ENCODE peak calls at places on chromosomes 12 and 14, in five cellular contexts. B is sigmoid colon, T is Panc1, A is K562, Z is H1. G is an unnamed sample.

GRCh38 chr12:71599213-71599612 is 64.4 kb downstream of the ZFC3H1 start:
- DNase-seq in B (no peak), T (no peak), A (no peak), Z (no peak), G (no peak)

GRCh38 chr14:96362071-96362964 is 823 bp downstream of the ATG2B start:
- DNase-seq in B (no peak), T (peak; percentile 56), A (peak; percentile 24), Z (no peak), G (peak; percentile 84)

GRCh38 chr12:78963439-78964222 is 99.1 kb downstream of the SYT1 start:
- DNase-seq in B (no peak), T (peak; percentile 15), A (no peak), Z (no peak), G (no peak)

GRCh38 chr14:73725116-73726024 is 11.2 kb upstream of the PNMA1 start:
- DNase-seq in B (peak; percentile 71), T (no peak), A (peak; percentile 85), Z (no peak), G (no peak)

GRCh38 chr12:1911598-1912575 is 6.6 kb downstream of the CACNA2D4 start:
- DNase-seq in B (no peak), T (no peak), A (peak; percentile 2), Z (peak; percentile 40), G (no peak)

GRCh38 chr14:54622189-54622958 is 55.4 kb downstream of the SAMD4A start:
- DNase-seq in B (no peak), T (no peak), A (peak; percentile 17), Z (no peak), G (no peak)

GRCh38 chr14:51157012-51157411 is 62.1 kb upstream of the TRIM9 start:
- DNase-seq in B (no peak), T (peak; percentile 1), A (no peak), Z (no peak), G (no peak)

GRCh38 chr14:64683264-64683663 is 21.0 kb upstream of the PLEKHG3 start:
- DNase-seq in B (peak; percentile 76), T (no peak), A (no peak), Z (no peak), G (no peak)

GRCh38 chr12:111298583-111299436 is 70.1 kb downstream of the PHETA1 start:
- DNase-seq in B (no peak), T (no peak), A (peak; percentile 65), Z (peak; percentile 87), G (peak; percentile 12)

GRCh38 chr12:108565976-108566375 is 3.6 kb downstream of the ISCU start:
- DNase-seq in B (peak; percentile 89), T (peak; percentile 66), A (no peak), Z (no peak), G (peak; percentile 54)

GRCh38 chr14:20623798-20624197 is 17.7 kb downstream of the OR6S1 start:
- DNase-seq in B (no peak), T (no peak), A (no peak), Z (no peak), G (no peak)

GRCh38 chr12:89669197-89669596 is 39.4 kb downstream of the ATP2B1 start:
- DNase-seq in B (no peak), T (no peak), A (no peak), Z (no peak), G (no peak)

DNA sequence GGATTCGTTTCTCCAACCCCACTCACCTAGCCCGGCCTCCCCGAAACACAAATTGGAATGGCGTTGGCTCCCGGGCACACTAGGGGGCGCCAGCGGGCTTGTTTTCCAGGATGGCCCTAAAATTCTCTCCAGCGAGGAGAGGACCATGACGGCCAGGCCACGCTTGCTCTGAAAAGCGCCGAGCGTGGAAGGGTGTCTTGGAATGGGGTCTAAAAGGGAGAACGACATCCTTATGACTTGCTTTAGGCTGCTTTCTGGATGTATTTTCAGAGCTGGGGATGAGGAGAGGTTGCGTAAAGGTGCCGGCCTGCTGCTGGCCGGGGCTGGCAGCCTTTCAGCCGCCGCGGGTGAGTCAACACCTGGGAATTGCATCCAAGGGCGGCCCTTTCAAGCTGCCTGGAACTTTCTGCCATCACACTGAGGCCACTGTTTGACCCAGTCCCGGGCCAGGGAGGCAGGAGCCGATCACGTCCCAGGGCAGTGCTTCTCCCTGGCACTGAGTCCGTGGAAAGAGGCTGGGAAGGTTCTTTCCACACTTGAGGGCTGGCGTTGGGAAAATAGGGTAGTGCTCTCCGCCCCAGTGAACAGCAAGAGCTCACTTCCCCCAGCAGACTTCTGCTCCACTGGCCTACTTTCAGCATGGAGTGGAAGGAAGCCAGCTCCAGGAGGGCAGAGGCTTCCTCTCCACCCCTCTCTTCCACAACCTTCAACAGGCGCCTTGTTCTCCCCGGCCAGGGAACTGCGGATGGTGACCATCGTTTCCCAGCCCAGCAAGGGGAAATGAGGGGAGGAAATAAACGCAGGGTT is 216.2 kb downstream of the TTC8 start:
- DNase-seq in B (peak; percentile 95), T (peak; percentile 60), A (peak; percentile 56), Z (peak; percentile 99), G (peak; percentile 86)
- TF ChIP-seq POLR2AphosphoS5 in B (peak; percentile 64), T (no peak), A (no peak), Z (peak; percentile 20), G (peak; percentile 63)

GRCh38 chr12:68812553-68813241 is 4.7 kb downstream of the MDM2 start:
- DNase-seq in B (peak; percentile 18), T (no peak), A (peak; percentile 35), Z (no peak), G (no peak)

GRCh38 chr12:68814490-68815231 is 6.7 kb downstream of the MDM2 start:
- DNase-seq in B (no peak), T (no peak), A (no peak), Z (no peak), G (no peak)

GRCh38 chr12:68813242-68813593 is 5.2 kb downstream of the MDM2 start:
- DNase-seq in B (no peak), T (no peak), A (no peak), Z (no peak), G (no peak)

GRCh38 chr12:68815232-68815927 is 7.4 kb downstream of the MDM2 start:
- DNase-seq in B (no peak), T (no peak), A (no peak), Z (no peak), G (no peak)

DNA sequence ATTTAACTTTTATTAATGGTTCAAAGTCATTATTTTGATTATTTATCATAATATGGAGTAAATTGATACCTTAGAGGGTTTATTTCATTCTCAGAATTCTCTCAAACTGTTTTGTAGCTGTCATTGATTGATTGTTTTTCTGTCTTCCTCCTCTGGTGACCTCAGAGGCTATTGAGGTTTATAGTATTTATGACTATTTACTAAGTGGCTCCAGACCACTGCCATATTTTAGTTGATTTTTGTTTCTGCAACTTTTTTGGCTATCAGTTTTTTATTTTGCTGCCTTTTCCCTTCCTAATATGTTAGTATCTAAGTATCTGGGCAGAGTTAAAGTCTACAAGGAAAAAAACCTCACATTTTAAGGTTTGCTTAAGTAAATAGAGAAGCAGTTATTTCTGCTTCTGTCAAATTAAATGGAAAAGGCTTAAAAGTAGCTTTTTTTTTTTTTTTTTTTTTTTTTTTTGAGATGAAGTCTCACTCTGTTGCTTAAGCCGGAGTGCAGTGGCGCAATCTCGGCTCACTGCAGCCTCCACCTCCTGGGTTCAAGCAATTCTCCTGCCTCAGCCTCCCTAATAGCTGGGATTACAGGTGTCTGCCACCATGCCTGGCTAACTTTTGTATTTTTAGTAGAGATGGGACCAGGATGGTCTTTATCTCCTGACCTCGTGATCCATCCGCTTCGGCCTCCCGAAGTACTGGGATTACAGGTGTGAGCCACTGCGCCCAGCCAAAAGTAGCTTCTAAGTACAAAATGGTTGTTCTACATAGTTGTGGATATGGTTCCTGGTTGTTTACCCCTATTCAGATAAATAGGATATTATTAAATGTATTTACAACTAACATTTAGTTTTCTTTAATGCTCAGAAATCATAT is 8.2 kb downstream of the MDM2 start:
- DNase-seq in B (no peak), T (no peak), A (no peak), Z (no peak), G (no peak)
- TF ChIP-seq POLR2AphosphoS5 in B (no peak), T (no peak), A (no peak), Z (no peak), G (no peak)

GRCh38 chr14:61538464-61539022 is 156.8 kb upstream of the HIF1A start:
- DNase-seq in B (no peak), T (no peak), A (no peak), Z (no peak), G (no peak)

GRCh38 chr14:61535470-61535869 is 159.8 kb upstream of the HIF1A start:
- DNase-seq in B (no peak), T (no peak), A (no peak), Z (no peak), G (no peak)

GRCh38 chr14:61536661-61537566 is 158.4 kb upstream of the HIF1A start:
- DNase-seq in B (no peak), T (no peak), A (no peak), Z (no peak), G (no peak)

GRCh38 chr14:61539631-61540030 is 155.7 kb upstream of the HIF1A start:
- DNase-seq in B (no peak), T (no peak), A (no peak), Z (no peak), G (no peak)

DNA sequence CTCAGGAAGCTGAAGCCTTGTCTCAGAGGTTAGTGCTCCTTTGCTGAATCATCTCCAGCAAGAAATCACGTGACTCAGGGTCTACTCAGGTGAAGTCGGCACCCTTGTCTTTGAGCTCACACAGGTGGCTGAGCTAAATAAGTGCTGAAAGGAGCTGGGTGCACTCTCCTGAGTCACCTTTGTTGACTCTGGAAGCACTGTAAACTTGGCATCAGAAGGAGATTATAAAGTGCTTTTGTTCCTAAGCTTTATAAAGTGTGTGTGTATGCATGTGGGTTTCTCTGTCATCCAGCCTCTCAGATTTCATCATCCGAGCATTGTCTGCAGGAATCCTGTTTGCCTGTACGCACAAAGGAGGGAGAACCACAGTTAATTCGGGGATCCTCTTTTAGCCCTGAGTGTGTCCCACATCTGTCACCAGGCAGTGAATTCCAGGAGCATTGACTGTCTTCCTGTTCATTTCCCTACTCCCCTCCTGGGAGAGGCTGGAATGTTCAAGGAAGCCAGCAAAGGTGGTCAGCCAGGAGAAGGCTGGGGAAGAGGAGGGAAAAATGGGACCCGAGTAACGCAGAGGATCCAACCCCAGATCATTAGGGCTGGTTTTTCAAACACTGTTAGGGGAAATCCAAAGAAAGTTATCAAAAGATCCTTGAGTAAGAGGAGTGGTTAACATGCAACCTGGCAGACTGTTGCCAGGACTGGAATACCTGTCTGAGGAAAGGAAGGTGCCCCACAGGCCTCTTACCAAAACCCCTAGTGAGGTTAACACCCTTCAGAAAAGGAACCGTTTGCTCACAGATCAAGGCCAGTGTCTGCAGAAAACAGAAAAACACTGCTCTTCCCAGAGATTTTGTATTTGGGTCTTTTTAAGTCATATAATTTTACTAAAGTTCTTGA is 157.5 kb upstream of the HIF1A start:
- DNase-seq in B (no peak), T (no peak), A (peak; percentile 27), Z (no peak), G (peak; percentile 82)
- TF ChIP-seq POLR2AphosphoS5 in B (no peak), T (no peak), A (no peak), Z (no peak), G (peak; percentile 92)

DNA sequence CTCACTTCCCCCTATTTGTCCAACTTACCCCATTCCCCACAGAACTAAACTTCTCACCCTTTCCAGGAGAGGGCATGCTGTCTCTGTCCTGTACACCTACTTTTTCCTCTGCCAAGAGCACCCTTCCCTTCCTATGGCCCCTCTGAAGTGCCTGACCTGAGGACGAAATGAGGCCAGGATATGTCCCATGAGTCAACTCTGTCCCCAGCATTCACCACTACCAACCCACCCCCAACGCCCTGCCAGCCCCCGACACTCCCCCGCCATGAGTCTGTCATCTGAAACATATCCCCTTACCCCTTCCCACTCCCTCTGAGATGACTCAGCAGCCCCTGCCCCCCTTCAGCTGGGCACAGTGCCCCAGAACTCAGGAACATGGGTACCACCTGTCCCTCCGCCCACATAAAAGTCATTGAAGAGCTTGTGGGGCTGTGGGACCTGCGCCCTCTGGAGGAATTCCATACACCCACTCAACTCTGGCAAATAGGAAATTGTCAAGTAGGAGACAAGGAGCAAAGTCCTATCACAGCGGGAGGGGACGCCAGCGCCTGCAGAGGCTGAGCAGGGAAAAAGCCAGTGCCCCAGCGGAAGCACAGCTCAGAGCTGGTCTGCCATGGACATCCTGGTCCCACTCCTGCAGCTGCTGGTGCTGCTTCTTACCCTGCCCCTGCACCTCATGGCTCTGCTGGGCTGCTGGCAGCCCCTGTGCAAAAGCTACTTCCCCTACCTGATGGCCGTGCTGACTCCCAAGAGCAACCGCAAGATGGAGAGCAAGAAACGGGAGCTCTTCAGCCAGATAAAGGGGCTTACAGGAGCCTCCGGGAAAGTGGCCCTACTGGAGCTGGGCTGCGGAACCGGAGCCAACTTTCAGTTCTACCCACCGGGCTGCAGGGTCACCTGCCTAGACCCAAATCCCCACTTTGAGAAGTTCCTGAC is 26.3 kb downstream of the ITGA7 start:
- DNase-seq in B (peak; percentile 81), T (no peak), A (peak; percentile 56), Z (peak; percentile 83), G (no peak)
- TF ChIP-seq POLR2AphosphoS5 in B (peak; percentile 32), T (no peak), A (no peak), Z (no peak), G (no peak)